ENCODE peak calls at places on chromosomes 5 and 9, in four cellular contexts. D, U, I and Y are unnamed samples.

GRCh38 chr5:3199941-3200340 is 395.7 kb upstream of the IRX1 start:
- DNase-seq in D (no peak), U (no peak), I (no peak), Y (no peak)

GRCh38 chr9:114034663-114035062 is 43.4 kb downstream of the AMBP start:
- DNase-seq in I (no peak), D (no peak), U (no peak), Y (no peak)

GRCh38 chr9:18061856-18062255 is 412.1 kb upstream of the ADAMTSL1 start:
- DNase-seq in U (no peak), D (peak; percentile 9), I (no peak), Y (no peak)

GRCh38 chr9:94160594-94161501 is 76.6 kb downstream of the PTPDC1 start:
- DNase-seq in U (no peak), I (no peak), D (no peak), Y (no peak)

GRCh38 chr5:149611327-149611726 is 30.0 kb downstream of the ARHGEF37 start:
- DNase-seq in U (no peak), I (no peak), D (no peak), Y (no peak)

GRCh38 chr9:95084254-95084934 is 233.1 kb downstream of the FANCC start:
- DNase-seq in D (no peak), U (no peak), I (no peak), Y (no peak)

GRCh38 chr5:143472576-143472975 is 69.1 kb upstream of the NR3C1 start:
- DNase-seq in D (no peak), I (no peak), U (no peak), Y (no peak)

GRCh38 chr5:5497132-5497748 is 74.8 kb downstream of the ICE1 start:
- DNase-seq in I (peak; percentile 27), D (peak; percentile 72), U (no peak), Y (peak; percentile 40)

GRCh38 chr9:72352911-72353388 is 12.1 kb downstream of the ZFAND5 start:
- DNase-seq in D (no peak), I (no peak), U (no peak), Y (no peak)

GRCh38 chr5:11298877-11299276 is 537.8 kb upstream of the DAP start:
- DNase-seq in I (no peak), U (no peak), D (peak; percentile 70), Y (no peak)

GRCh38 chr5:142827934-142828576 is 57.9 kb downstream of the ARHGAP26 start:
- DNase-seq in I (no peak), U (no peak), D (peak; percentile 48), Y (no peak)

GRCh38 chr5:34789021-34789531 is 49.9 kb upstream of the TTC23L start:
- DNase-seq in U (no peak), I (no peak), D (no peak), Y (no peak)

GRCh38 chr5:91556-92263 is at the start of gene PLEKHG4B:
- DNase-seq in I (no peak), U (no peak), D (no peak), Y (no peak)

GRCh38 chr5:108146222-108146621 is 235.7 kb downstream of the FBXL17 start:
- DNase-seq in I (no peak), U (no peak), D (no peak), Y (no peak)

GRCh38 chr5:23756779-23757178 is 249.4 kb downstream of the PRDM9 start:
- DNase-seq in U (no peak), I (no peak), D (no peak), Y (no peak)

GRCh38 chr5:174560861-174561260 is 163.5 kb upstream of the MSX2 start:
- DNase-seq in U (no peak), D (no peak), I (no peak), Y (no peak)

DNA sequence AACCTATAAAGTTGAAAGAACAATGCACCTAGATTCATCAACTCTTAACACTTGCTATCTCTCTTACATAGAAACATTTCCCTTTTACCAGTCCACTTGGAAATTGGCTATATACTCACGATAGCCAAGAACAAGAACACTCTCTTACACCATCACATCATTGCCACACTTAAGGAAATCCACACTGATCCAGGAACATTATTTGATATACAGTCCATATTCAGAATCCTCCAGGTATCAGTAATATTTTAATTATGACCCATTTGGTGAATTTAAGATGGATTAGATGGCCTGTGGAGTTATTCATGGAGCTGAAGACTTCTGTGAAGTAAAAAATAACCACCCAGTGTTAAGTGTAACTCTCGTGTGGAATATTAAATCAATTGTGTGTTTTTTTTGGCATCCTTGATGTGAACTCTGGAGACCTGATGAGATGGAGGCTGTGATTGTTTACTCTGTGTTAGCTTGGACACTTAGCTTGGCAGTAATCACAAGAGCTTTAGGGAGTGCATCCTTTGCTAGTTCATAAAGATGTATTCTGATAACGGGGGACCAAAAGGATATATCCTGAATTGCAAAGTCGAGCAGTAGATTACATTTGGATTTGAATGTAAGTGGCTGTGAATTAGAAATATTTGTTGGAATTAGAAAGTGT is 52.0 kb upstream of the ABL1 start:
- DNase-seq in U (no peak), I (no peak), D (no peak), Y (no peak)
- H3K27ac ChIP-seq in U (no peak overlapping the region), I (no peak overlapping the region), D (no peak overlapping the region), Y (no peak overlapping the region)

DNA sequence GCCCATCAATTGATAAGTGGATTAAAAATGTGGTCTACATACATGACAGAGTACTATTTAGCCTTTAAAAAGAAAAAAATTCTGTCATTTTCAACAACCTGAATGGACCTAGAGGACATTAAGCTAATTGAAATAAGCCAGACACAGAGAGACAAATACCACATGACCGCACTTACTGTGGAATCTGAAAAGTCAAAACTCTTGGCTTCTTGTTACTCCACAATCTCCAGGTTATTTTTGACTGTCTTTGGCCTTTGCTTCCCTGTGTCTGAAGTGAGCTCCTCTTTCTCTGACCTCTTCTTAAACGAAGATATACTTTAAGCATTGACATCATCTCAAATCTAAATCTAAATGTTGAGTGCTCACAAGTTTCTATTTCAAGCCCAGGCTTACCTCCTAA is 265.5 kb upstream of the ADRA1B start:
- DNase-seq in U (no peak), D (no peak), I (no peak), Y (no peak)
- H3K4me3 ChIP-seq in U (no peak overlapping the region), D (no peak overlapping the region), I (no peak overlapping the region), Y (no peak overlapping the region)

GRCh38 chr9:15306757-15307522 is at the start of gene TTC39B:
- DNase-seq in D (peak; percentile 88), U (peak; percentile 70), I (peak; percentile 69), Y (peak; percentile 86)
- H3K27ac ChIP-seq in D (no peak within 1 kb of the TSS), U (peak within 1 kb of the TSS; percentile 75), I (peak within 1 kb of the TSS; percentile 74), Y (peak within 1 kb of the TSS; percentile 86)

GRCh38 chr5:139636207-139636792 is 11.8 kb upstream of the CXXC5 start:
- DNase-seq in D (no peak), I (peak; percentile 77), U (peak; percentile 45), Y (no peak)
- H3K4me3 ChIP-seq in D (peak overlapping the region; percentile 68), I (no peak overlapping the region), U (no peak overlapping the region), Y (no peak overlapping the region)

GRCh38 chr9:68703672-68704071 is 1.4 kb upstream of the PIP5K1B start:
- DNase-seq in U (no peak), D (no peak), I (no peak), Y (no peak)
- H3K27ac ChIP-seq in U (no peak overlapping the region), D (no peak overlapping the region), I (no peak overlapping the region), Y (no peak overlapping the region)

GRCh38 chr9:105259731-105260612 is 15.5 kb downstream of the SLC44A1 start:
- DNase-seq in I (no peak), D (no peak), U (no peak), Y (no peak)

GRCh38 chr9:105262497-105262896 is 18.0 kb downstream of the SLC44A1 start:
- DNase-seq in U (no peak), D (no peak), I (no peak), Y (no peak)

GRCh38 chr9:105257767-105258166 is 13.3 kb downstream of the SLC44A1 start:
- DNase-seq in D (no peak), I (no peak), U (no peak), Y (no peak)

GRCh38 chr9:105258225-105258737 is 13.8 kb downstream of the SLC44A1 start:
- DNase-seq in D (no peak), U (no peak), I (no peak), Y (no peak)

DNA sequence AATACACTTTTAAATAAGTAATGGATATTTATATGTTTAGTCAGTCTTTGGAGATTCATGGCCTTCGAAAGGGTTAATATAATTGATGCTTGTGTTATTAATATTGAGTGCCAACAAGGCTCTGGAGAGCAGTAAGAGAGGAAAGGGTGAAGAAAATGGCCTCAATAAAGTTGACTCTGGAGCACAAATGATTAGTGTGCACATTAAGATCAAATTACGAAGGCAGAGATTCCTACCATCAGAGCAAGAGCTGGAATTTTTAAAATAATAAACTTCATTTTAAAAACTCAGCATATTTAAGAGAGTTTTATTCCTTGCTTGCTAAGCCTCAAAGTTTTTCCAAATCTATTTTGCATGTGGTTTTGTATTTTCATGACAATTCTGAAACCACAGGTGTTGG is 14.8 kb downstream of the SLC44A1 start:
- DNase-seq in D (no peak), I (no peak), U (no peak), Y (no peak)
- H3K4me3 ChIP-seq in D (no peak overlapping the region), I (no peak overlapping the region), U (no peak overlapping the region), Y (no peak overlapping the region)

GRCh38 chr9:136182850-136183422 is 22.0 kb downstream of the LHX3 start:
- DNase-seq in U (no peak), I (no peak), D (no peak), Y (no peak)

GRCh38 chr9:136185596-136185995 is 19.3 kb downstream of the LHX3 start:
- DNase-seq in I (no peak), D (no peak), U (no peak), Y (no peak)

GRCh38 chr9:136187197-136187596 is 17.7 kb downstream of the LHX3 start:
- DNase-seq in D (no peak), U (no peak), I (no peak), Y (no peak)

GRCh38 chr9:136186386-136186785 is 18.5 kb downstream of the LHX3 start:
- DNase-seq in U (no peak), I (no peak), D (no peak), Y (no peak)

GRCh38 chr9:136185066-136185465 is 19.9 kb downstream of the LHX3 start:
- DNase-seq in I (no peak), D (no peak), U (no peak), Y (no peak)
- H3K27ac ChIP-seq in I (no peak overlapping the region), D (no peak overlapping the region), U (no peak overlapping the region), Y (no peak overlapping the region)

GRCh38 chr5:21831145-21831787 is 1021.9 kb downstream of the CDH12 start:
- DNase-seq in D (no peak), I (no peak), U (no peak), Y (no peak)
- H3K4me3 ChIP-seq in D (no peak overlapping the region), I (no peak overlapping the region), U (no peak overlapping the region), Y (no peak overlapping the region)